ENCODE peak calls at places on chromosomes 1 and 21, in nine cellular contexts. H, J, O, Q, K, R, L, A and G are unnamed samples.

GRCh38 chr1:22702671-22703070 is 8.0 kb upstream of the EPHB2 start:
- DNase-seq in H (no peak), J (no peak), O (no peak), Q (no peak), K (no peak), R (no peak), L (no peak), A (no peak), G (no peak)

GRCh38 chr1:236066828-236067386 is 2.0 kb upstream of the NID1 start:
- DNase-seq in H (no peak), J (peak), O (peak), Q (no peak), K (peak), R (peak), L (no peak), A (peak), G (peak)

GRCh38 chr1:107454786-107455185 is 313.9 kb downstream of the NTNG1 start:
- DNase-seq in H (no peak), J (no peak), O (no peak), Q (no peak), K (no peak), R (no peak), L (peak), A (no peak), G (no peak)

GRCh38 chr1:9252999-9253398 is 18.4 kb downstream of the H6PD start:
- DNase-seq in H (peak), J (no peak), O (no peak), Q (peak), K (no peak), R (no peak), L (no peak), A (no peak), G (peak)

GRCh38 chr1:15212216-15212988 is 34.6 kb upstream of the FHAD1 start:
- DNase-seq in H (no peak), J (no peak), O (no peak), Q (peak), K (no peak), R (no peak), L (no peak), A (no peak), G (no peak)

GRCh38 chr1:18265641-18266040 is 158.0 kb downstream of the IGSF21 start:
- DNase-seq in H (no peak), J (no peak), O (no peak), Q (no peak), K (no peak), R (no peak), L (no peak), A (no peak), G (no peak)

GRCh38 chr1:119632836-119633235 is 15.2 kb downstream of the ZNF697 start:
- DNase-seq in H (no peak), J (no peak), O (no peak), Q (no peak), K (no peak), R (no peak), L (no peak), A (no peak), G (no peak)

GRCh38 chr1:235586992-235587391 is 62.6 kb downstream of the GNG4 start:
- DNase-seq in H (no peak), J (no peak), O (no peak), Q (no peak), K (no peak), R (no peak), L (no peak), A (no peak), G (no peak)

GRCh38 chr1:247376659-247377058 is 39.3 kb upstream of the NLRP3 start:
- DNase-seq in H (no peak), J (no peak), O (no peak), Q (no peak), K (no peak), R (no peak), L (no peak), A (no peak), G (no peak)

GRCh38 chr1:193211539-193211938 is 25.1 kb upstream of the B3GALT2 start:
- DNase-seq in H (no peak), J (no peak), O (no peak), Q (no peak), K (peak), R (no peak), L (peak), A (no peak), G (no peak)

GRCh38 chr1:227887697-227888403 is 59.9 kb downstream of the WNT9A start:
- DNase-seq in H (peak), J (peak), O (no peak), Q (peak), K (no peak), R (peak), L (no peak), A (no peak), G (peak)

GRCh38 chr1:76256289-76257223 is 182.0 kb downstream of the ST6GALNAC3 start:
- DNase-seq in H (no peak), J (no peak), O (no peak), Q (no peak), K (no peak), R (no peak), L (no peak), A (no peak), G (no peak)

GRCh38 chr1:208235983-208236761 is 8.0 kb downstream of the PLXNA2 start:
- DNase-seq in H (no peak), J (peak), O (no peak), Q (peak), K (peak), R (no peak), L (peak), A (no peak), G (peak)

GRCh38 chr1:116824631-116825399 is 70.6 kb downstream of the CD2 start:
- DNase-seq in H (peak), J (no peak), O (no peak), Q (no peak), K (no peak), R (no peak), L (no peak), A (no peak), G (no peak)

GRCh38 chr1:3515774-3516480 is 61.5 kb downstream of the ARHGEF16 start:
- DNase-seq in H (no peak), J (no peak), O (no peak), Q (no peak), K (no peak), R (no peak), L (no peak), A (no peak), G (no peak)

GRCh38 chr1:28273216-28273860 is 14.0 kb downstream of the SESN2 start:
- DNase-seq in H (no peak), J (no peak), O (no peak), Q (no peak), K (no peak), R (no peak), L (no peak), A (no peak), G (no peak)

GRCh38 chr1:159171688-159172501 is 480 bp downstream of the CADM3 start:
- DNase-seq in H (peak), J (no peak), O (no peak), Q (peak), K (no peak), R (no peak), L (no peak), A (no peak), G (peak)

GRCh38 chr1:17633654-17634053 is 94.2 kb downstream of the ARHGEF10L start:
- DNase-seq in H (no peak), J (no peak), O (no peak), Q (peak), K (no peak), R (no peak), L (no peak), A (no peak), G (no peak)

GRCh38 chr1:174023438-174023837 is 1.3 kb upstream of the RC3H1 start:
- DNase-seq in H (peak), J (no peak), O (no peak), Q (no peak), K (no peak), R (no peak), L (peak), A (no peak), G (no peak)

GRCh38 chr1:41936107-41936506 is 17.4 kb upstream of the HIVEP3 start:
- DNase-seq in H (no peak), J (no peak), O (no peak), Q (no peak), K (peak), R (no peak), L (peak), A (no peak), G (no peak)

GRCh38 chr1:155761746-155762400 is 73.0 kb downstream of the DAP3 start:
- DNase-seq in H (no peak), J (no peak), O (no peak), Q (peak), K (no peak), R (no peak), L (no peak), A (no peak), G (no peak)

GRCh38 chr1:226268421-226269124 is 40.4 kb downstream of the LIN9 start:
- DNase-seq in H (no peak), J (no peak), O (no peak), Q (no peak), K (no peak), R (no peak), L (no peak), A (no peak), G (no peak)

GRCh38 chr1:164803366-164803765 is 244.4 kb downstream of the PBX1 start:
- DNase-seq in H (no peak), J (no peak), O (no peak), Q (no peak), K (peak), R (no peak), L (no peak), A (no peak), G (no peak)

GRCh38 chr1:55426619-55427018 is 211.5 kb upstream of the USP24 start:
- DNase-seq in H (peak), J (no peak), O (no peak), Q (no peak), K (no peak), R (no peak), L (no peak), A (no peak), G (no peak)

GRCh38 chr1:93607814-93608187 is 73.8 kb downstream of the BCAR3 start:
- DNase-seq in H (no peak), J (no peak), O (no peak), Q (no peak), K (peak), R (no peak), L (no peak), A (no peak), G (no peak)

GRCh38 chr1:102941364-102941947 is 166.9 kb downstream of the COL11A1 start:
- DNase-seq in H (no peak), J (no peak), O (no peak), Q (no peak), K (no peak), R (no peak), L (no peak), A (no peak), G (no peak)

GRCh38 chr1:179121159-179121938 is 39.5 kb downstream of the TOR3A start:
- DNase-seq in H (no peak), J (peak), O (no peak), Q (no peak), K (peak), R (no peak), L (peak), A (peak), G (no peak)

GRCh38 chr1:166839600-166840308 is 479 bp downstream of the POGK start:
- DNase-seq in H (peak), J (no peak), O (peak), Q (peak), K (peak), R (peak), L (peak), A (peak), G (peak)

GRCh38 chr21:43611598-43612369 is 47.5 kb downstream of the HSF2BP start:
- DNase-seq in H (peak), J (peak), O (no peak), Q (peak), K (peak), R (no peak), L (peak), A (no peak), G (peak)

GRCh38 chr21:42819861-42820512 is 59.4 kb downstream of the WDR4 start:
- DNase-seq in H (no peak), J (no peak), O (no peak), Q (no peak), K (no peak), R (no peak), L (no peak), A (no peak), G (no peak)

GRCh38 chr1:167515461-167515860 is 2.9 kb downstream of the CD247 start:
- DNase-seq in H (no peak), J (no peak), O (no peak), Q (no peak), K (no peak), R (no peak), L (no peak), A (no peak), G (no peak)

GRCh38 chr1:38127432-38127831 is 80.8 kb upstream of the POU3F1 start:
- DNase-seq in H (no peak), J (no peak), O (no peak), Q (no peak), K (no peak), R (no peak), L (no peak), A (no peak), G (no peak)

GRCh38 chr1:182783068-182783467 is 6.5 kb upstream of the NPL start:
- DNase-seq in H (no peak), J (no peak), O (no peak), Q (no peak), K (peak), R (no peak), L (no peak), A (no peak), G (no peak)

GRCh38 chr1:205972491-205973168 is 29.4 kb upstream of the SLC26A9 start:
- DNase-seq in H (no peak), J (no peak), O (no peak), Q (no peak), K (no peak), R (no peak), L (no peak), A (no peak), G (no peak)

GRCh38 chr1:109850194-109850593 is 60.5 kb upstream of the CSF1 start:
- DNase-seq in H (no peak), J (no peak), O (no peak), Q (no peak), K (no peak), R (no peak), L (no peak), A (no peak), G (no peak)

GRCh38 chr1:245901037-245901436 is 606.0 kb downstream of the SMYD3 start:
- DNase-seq in H (no peak), J (no peak), O (no peak), Q (no peak), K (peak), R (no peak), L (no peak), A (no peak), G (no peak)